ENCODE peak calls at places on chromosome 2, in seven cellular contexts. U, C, A, Y, J, Z and T are unnamed samples.

GRCh38 chr2:174035981-174036742 is 71.0 kb upstream of the SP3 start:
- DNase-seq in U (no peak), C (peak; percentile 41), A (no peak), Y (no peak), J (peak; percentile 37), Z (no peak), T (peak; percentile 16)

GRCh38 chr2:222875482-222875881 is 14.6 kb downstream of the ACSL3 start:
- DNase-seq in U (no peak), C (no peak), A (no peak), Y (no peak), J (no peak), Z (no peak), T (no peak)

GRCh38 chr2:9178905-9179571 is 27.6 kb upstream of the ASAP2 start:
- DNase-seq in U (peak; percentile 51), C (no peak), A (no peak), Y (peak; percentile 64), J (peak; percentile 54), Z (peak; percentile 75), T (no peak)

GRCh38 chr2:223537669-223538601 is 64.2 kb downstream of the SCG2 start:
- DNase-seq in U (no peak), C (no peak), A (no peak), Y (no peak), J (peak; percentile 26), Z (no peak), T (no peak)

GRCh38 chr2:88099798-88100488 is 27.9 kb downstream of the FABP1 start:
- DNase-seq in U (no peak), C (peak; percentile 12), A (no peak), Y (no peak), J (no peak), Z (no peak), T (no peak)

GRCh38 chr2:207617011-207617671 is 8.1 kb downstream of the METTL21A start:
- DNase-seq in U (no peak), C (peak; percentile 64), A (no peak), Y (no peak), J (no peak), Z (no peak), T (no peak)

GRCh38 chr2:49210191-49210590 is 55.9 kb upstream of the FSHR start:
- DNase-seq in U (peak; percentile 16), C (no peak), A (peak; percentile 74), Y (no peak), J (no peak), Z (peak; percentile 27), T (no peak)

GRCh38 chr2:79552653-79553052 is 39.8 kb downstream of the CTNNA2 start:
- DNase-seq in U (no peak), C (no peak), A (no peak), Y (no peak), J (no peak), Z (no peak), T (no peak)

GRCh38 chr2:20600756-20601325 is 50.1 kb downstream of the HS1BP3 start:
- DNase-seq in U (no peak), C (no peak), A (no peak), Y (no peak), J (no peak), Z (no peak), T (no peak)

GRCh38 chr2:105919191-105919811 is 174.6 kb downstream of the NCK2 start:
- DNase-seq in U (peak; percentile 77), C (no peak), A (no peak), Y (no peak), J (no peak), Z (peak; percentile 34), T (no peak)

GRCh38 chr2:26182441-26182840 is 9.6 kb downstream of the GAREM2 start:
- DNase-seq in U (no peak), C (no peak), A (no peak), Y (no peak), J (no peak), Z (no peak), T (no peak)

GRCh38 chr2:120873958-120874357 is 138.3 kb downstream of the GLI2 start:
- DNase-seq in U (no peak), C (no peak), A (no peak), Y (no peak), J (no peak), Z (no peak), T (no peak)

GRCh38 chr2:16482485-16482884 is 183.1 kb downstream of the CYRIA start:
- DNase-seq in U (no peak), C (no peak), A (no peak), Y (no peak), J (no peak), Z (no peak), T (no peak)

GRCh38 chr2:70133521-70134348 is 46.5 kb downstream of the PCBP1 start:
- DNase-seq in U (no peak), C (no peak), A (no peak), Y (no peak), J (no peak), Z (no peak), T (no peak)

GRCh38 chr2:40227200-40227599 is 224.7 kb downstream of the SLC8A1 start:
- DNase-seq in U (no peak), C (no peak), A (no peak), Y (no peak), J (no peak), Z (no peak), T (no peak)

DNA sequence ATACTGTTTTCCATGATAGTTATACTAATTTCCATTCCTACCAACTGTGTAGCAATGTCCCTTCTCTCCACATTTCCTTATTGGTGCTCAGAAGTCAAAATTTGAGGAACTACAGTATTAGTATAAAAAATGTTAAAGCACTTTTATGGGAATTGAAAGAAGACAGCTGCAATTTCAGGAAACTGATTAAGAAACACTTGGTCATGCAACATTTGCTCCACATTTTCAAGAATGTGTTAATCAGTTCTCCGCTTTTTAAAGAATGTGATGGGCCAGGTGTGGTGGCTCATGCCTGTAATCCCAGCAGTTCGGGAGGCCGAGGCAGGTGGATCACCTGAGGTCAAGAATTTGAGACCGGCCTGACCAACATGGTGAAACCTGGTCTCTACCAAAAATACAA is 33.6 kb upstream of the MGAT4A start:
- DNase-seq in U (no peak), C (no peak), A (no peak), Y (no peak), J (no peak), Z (no peak), T (no peak)
- H3K4me3 ChIP-seq in U (no peak overlapping the region), C (no peak overlapping the region), A (no peak overlapping the region), Y (no peak overlapping the region), J (no peak overlapping the region), Z (no peak overlapping the region), T (no peak overlapping the region)

GRCh38 chr2:74440378-74441110 is 1.2 kb downstream of the RTKN start:
- DNase-seq in U (peak; percentile 91), C (peak; percentile 100), A (peak; percentile 95), Y (peak; percentile 73), J (peak; percentile 87), Z (peak; percentile 85), T (no peak)
- TF ChIP-seq POLR2A in U (peak; percentile 80), C (peak; percentile 94), A (no peak), Y (no peak), J (peak; percentile 17), Z (no peak), T (no peak)

GRCh38 chr2:84889332-84889731 is 8.4 kb upstream of the TRABD2A start:
- DNase-seq in U (no peak), C (no peak), A (no peak), Y (no peak), J (no peak), Z (no peak), T (no peak)
- H3K4me3 ChIP-seq in U (no peak overlapping the region), C (no peak overlapping the region), A (peak overlapping the region; percentile 29), Y (no peak overlapping the region), J (no peak overlapping the region), Z (no peak overlapping the region), T (no peak overlapping the region)

GRCh38 chr2:170084820-170085475 is 93.0 kb upstream of the MYO3B start:
- DNase-seq in U (no peak), C (no peak), A (no peak), Y (no peak), J (no peak), Z (no peak), T (no peak)
- TF ChIP-seq POLR2A in U (no peak), C (no peak), A (no peak), Y (no peak), J (no peak), Z (no peak), T (no peak)

GRCh38 chr2:118779362-118779761 is 68.1 kb downstream of the EN1 start:
- DNase-seq in U (no peak), C (no peak), A (no peak), Y (no peak), J (no peak), Z (no peak), T (no peak)

GRCh38 chr2:118772487-118773200 is 74.8 kb downstream of the EN1 start:
- DNase-seq in U (no peak), C (no peak), A (no peak), Y (no peak), J (no peak), Z (no peak), T (no peak)

GRCh38 chr2:118769707-118770400 is 77.6 kb downstream of the EN1 start:
- DNase-seq in U (peak; percentile 73), C (no peak), A (no peak), Y (no peak), J (no peak), Z (no peak), T (no peak)

GRCh38 chr2:118774458-118775133 is 72.9 kb downstream of the EN1 start:
- DNase-seq in U (peak; percentile 74), C (peak; percentile 35), A (no peak), Y (peak; percentile 16), J (peak; percentile 35), Z (peak; percentile 32), T (peak; percentile 70)
- H3K4me3 ChIP-seq in U (peak overlapping the region; percentile 1), C (peak overlapping the region; percentile 53), A (peak overlapping the region; percentile 41), Y (peak overlapping the region; percentile 23), J (no peak overlapping the region), Z (peak overlapping the region; percentile 38), T (peak overlapping the region; percentile 42)

GRCh38 chr2:218021536-218022071 is 18.8 kb upstream of the TNS1 start:
- DNase-seq in U (no peak), C (no peak), A (no peak), Y (no peak), J (peak; percentile 12), Z (no peak), T (no peak)
- TF ChIP-seq POLR2A in U (no peak), C (no peak), A (no peak), Y (no peak), J (no peak), Z (no peak), T (no peak)

GRCh38 chr2:64331430-64331700 is 122.6 kb upstream of the LGALSL start:
- DNase-seq in U (no peak), C (no peak), A (no peak), Y (no peak), J (no peak), Z (no peak), T (peak; percentile 79)
- H3K4me3 ChIP-seq in U (no peak overlapping the region), C (no peak overlapping the region), A (no peak overlapping the region), Y (no peak overlapping the region), J (no peak overlapping the region), Z (no peak overlapping the region), T (no peak overlapping the region)